ENCODE peak calls at places on chromosomes 1 and 21, in four cellular contexts. T, O, A and F are unnamed samples. For H3K9me3, the result is how much of the 10 kb centered on the place peaks cover.

GRCh38 chr21:43025636-43026180 is 49.9 kb downstream of the CBS start:
- DNase-seq in T (no peak), A (no peak), O (no peak), F (no peak)

GRCh38 chr1:18724801-18725200 is 94.2 kb downstream of the PAX7 start:
- DNase-seq in A (no peak), T (no peak), O (no peak), F (no peak)

GRCh38 chr21:29078884-29079765 is 5.7 kb upstream of the CCT8 start:
- DNase-seq in O (peak), T (no peak), A (no peak), F (no peak)

GRCh38 chr1:212315907-212316306 is 30.7 kb downstream of the PPP2R5A start:
- DNase-seq in T (no peak), A (peak), O (no peak), F (no peak)

GRCh38 chr1:201628490-201628889 is 89.6 kb downstream of the NAV1 start:
- DNase-seq in T (no peak), O (no peak), A (no peak), F (no peak)

GRCh38 chr1:197773856-197774255 is 1.4 kb downstream of the DENND1B start:
- DNase-seq in A (no peak), T (no peak), O (no peak), F (no peak)

GRCh38 chr1:215526147-215526845 is 40.8 kb upstream of the KCTD3 start:
- DNase-seq in T (no peak), O (no peak), A (peak), F (no peak)

GRCh38 chr1:4657920-4658585 is 3.6 kb downstream of the AJAP1 start:
- DNase-seq in O (no peak), A (no peak), T (no peak), F (no peak)

GRCh38 chr1:90826834-90827233 is 109.7 kb upstream of the BARHL2 start:
- DNase-seq in T (no peak), A (no peak), O (peak), F (no peak)

GRCh38 chr1:14742181-14742980 is 143.9 kb downstream of the KAZN start:
- DNase-seq in T (no peak), A (peak), O (no peak), F (no peak)

GRCh38 chr1:207241164-207241934 is 80.1 kb upstream of the CD55 start:
- DNase-seq in O (peak), T (no peak), A (no peak), F (no peak)

GRCh38 chr1:12088607-12089006 is 25.5 kb downstream of the TNFRSF8 start:
- DNase-seq in O (no peak), A (no peak), T (peak), F (no peak)

GRCh38 chr1:195481293-195481692 is 1126.9 kb downstream of the KCNT2 start:
- DNase-seq in O (no peak), T (no peak), A (no peak), F (no peak)

GRCh38 chr21:35039595-35040291 is 9.4 kb downstream of the RUNX1 start:
- DNase-seq in A (no peak), T (no peak), O (no peak), F (no peak)

GRCh38 chr1:28893403-28894102 is 20.8 kb upstream of the EPB41 start:
- DNase-seq in T (no peak), O (no peak), A (no peak), F (no peak)

GRCh38 chr1:90837420-90837819 is 120.3 kb upstream of the BARHL2 start:
- DNase-seq in A (no peak), T (no peak), O (no peak), F (no peak)

GRCh38 chr1:244654284-244655038 is 1.5 kb downstream of the DESI2 start:
- DNase-seq in T (no peak), A (no peak), O (no peak), F (no peak)

GRCh38 chr1:57844382-57844980 is 420.6 kb upstream of the DAB1 start:
- DNase-seq in A (no peak), O (no peak), T (no peak), F (no peak)

GRCh38 chr1:19811206-19811851 is 3.8 kb downstream of the RNF186 start:
- DNase-seq in T (no peak), A (peak), O (peak), F (peak)

GRCh38 chr1:156700731-156701130 is 4.7 kb downstream of the CRABP2 start:
- DNase-seq in O (no peak), A (no peak), T (no peak), F (no peak)

GRCh38 chr1:162695687-162696086 is 63.4 kb downstream of the DDR2 start:
- DNase-seq in T (no peak), A (no peak), O (no peak), F (no peak)

GRCh38 chr1:64098856-64099606 is 104.4 kb upstream of the UBE2U start:
- DNase-seq in T (no peak), O (no peak), A (no peak), F (no peak)

GRCh38 chr1:23273450-23274133 is 56.3 kb upstream of the HTR1D start:
- DNase-seq in T (no peak), A (peak), O (peak), F (no peak)

GRCh38 chr1:179591592-179592580 is at the start of gene TDRD5:
- DNase-seq in O (peak), A (no peak), T (no peak), F (no peak)

GRCh38 chr21:36835383-36835795 is 131.1 kb downstream of the HLCS start:
- DNase-seq in A (no peak), O (peak), T (no peak), F (no peak)

GRCh38 chr1:62682531-62682930 is 5.7 kb downstream of the DOCK7 start:
- DNase-seq in O (no peak), A (no peak), T (no peak), F (no peak)

GRCh38 chr1:157852476-157852875 is 10.9 kb upstream of the CD5L start:
- DNase-seq in T (no peak), A (no peak), O (no peak), F (no peak)

GRCh38 chr1:99599678-99600175 is 46.2 kb upstream of the PALMD start:
- DNase-seq in A (peak), O (peak), T (no peak), F (no peak)

GRCh38 chr1:25772692-25773245 is 27.2 kb upstream of the SELENON start:
- DNase-seq in T (no peak), A (no peak), O (no peak), F (no peak)

GRCh38 chr1:225881081-225882007 is 836 bp downstream of the TMEM63A start:
- DNase-seq in T (no peak), O (peak), A (no peak), F (no peak)

GRCh38 chr21:38819719-38820147 is 14.0 kb downstream of the ETS2 start:
- DNase-seq in T (no peak), O (no peak), A (peak), F (no peak)

GRCh38 chr1:169949139-169949538 is 55.4 kb upstream of the SCYL3 start:
- DNase-seq in A (no peak), T (no peak), O (no peak), F (no peak)

GRCh38 chr1:190312763-190313162 is 164.9 kb downstream of the BRINP3 start:
- DNase-seq in O (no peak), A (no peak), T (no peak), F (no peak)

GRCh38 chr1:227774721-227775665 is 39.8 kb downstream of the SNAP47 start:
- DNase-seq in A (no peak), T (no peak), O (no peak), F (no peak)

GRCh38 chr1:41431490-41432350 is 52.8 kb downstream of the EDN2 start:
- DNase-seq in O (no peak), T (no peak), A (no peak), F (no peak)

GRCh38 chr1:109788695-109789521 is 25.2 kb upstream of the EPS8L3 start:
- DNase-seq in T (no peak), A (peak), O (peak), F (no peak)

GRCh38 chr1:40653851-40654537 is 11.5 kb downstream of the RIMS3 start:
- DNase-seq in T (no peak), O (no peak), A (no peak), F (no peak)

GRCh38 chr1:2788506-2789163 is 12.9 kb downstream of the TTC34 start:
- DNase-seq in T (no peak), O (no peak), A (no peak), F (no peak)
- H3K9me3 ChIP-seq in T (under half), O (under half), A (under half), F (under half)

DNA sequence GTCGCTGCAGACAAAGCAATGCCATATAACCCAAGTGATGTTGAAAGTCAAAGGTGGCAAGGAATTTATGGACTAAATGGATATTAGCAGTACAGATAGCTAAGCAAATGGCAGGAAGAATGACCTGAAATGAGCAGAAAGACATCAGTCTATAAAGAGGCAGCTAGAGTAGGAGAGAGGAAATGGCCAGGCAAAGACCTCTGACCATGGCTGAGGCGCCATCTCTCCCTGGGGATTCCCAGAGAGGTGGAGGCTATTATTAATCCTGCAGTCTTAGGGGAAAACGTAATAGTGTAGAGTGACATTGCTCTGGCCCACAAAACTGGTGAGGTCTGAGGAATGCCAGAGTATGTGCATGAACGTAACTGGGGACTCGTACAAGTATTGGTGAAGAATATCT is 563.6 kb upstream of the PRMT6 start:
- DNase-seq in T (no peak), A (no peak), O (no peak), F (no peak)
- H3K9me3 ChIP-seq in T (under half), A (under half), O (under half), F (under half)

DNA sequence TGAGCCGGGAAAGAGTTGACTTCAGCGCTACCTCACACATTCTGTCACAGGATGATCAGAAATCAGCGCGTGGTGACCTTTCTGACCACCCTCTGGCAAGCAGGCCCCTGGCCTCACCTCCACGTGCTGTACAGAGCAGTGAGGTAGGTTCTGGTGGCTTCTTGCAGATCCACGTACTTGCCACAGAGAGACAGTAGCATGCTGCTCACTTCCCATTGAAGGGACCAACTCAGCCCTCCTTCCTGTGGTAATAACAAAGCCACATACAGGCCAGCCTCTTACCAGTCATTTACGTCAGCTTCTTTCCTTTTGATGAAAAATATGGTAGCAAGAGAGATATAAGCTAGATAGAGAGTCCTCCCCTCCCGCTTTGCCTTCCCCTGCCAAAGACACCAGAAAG is 200.7 kb downstream of the CHRM3 start:
- DNase-seq in T (peak), O (no peak), A (no peak), F (no peak)
- H3K9me3 ChIP-seq in T (under half), O (under half), A (under half), F (under half)

GRCh38 chr1:152501704-152502103 is 8.9 kb upstream of the LCE5A start:
- DNase-seq in T (no peak), A (no peak), O (no peak), F (no peak)
- H3K9me3 ChIP-seq in T (under half), A (under half), O (under half), F (under half)